ENCODE peak calls at places on chromosomes 13 and 19, in nine cellular contexts. X is spleen, O is GM23338, U is transverse colon, E is breast epithelium, P is SK-N-SH, C is HepG2, F is Panc1, R is prostate gland. L is an unnamed sample.
A peak's percentile ranks its signal among the peaks of the same experiment; 100 is the strongest.

GRCh38 chr13:51628059-51628852 is 44.0 kb downstream of the WDFY2 start:
- DNase-seq in X (no peak), O (no peak), U (no peak), E (no peak), P (peak; percentile 89), C (no peak), F (no peak), R (no peak), L (no peak)

GRCh38 chr13:21043898-21044297 is 17.5 kb downstream of the LATS2 start:
- DNase-seq in X (no peak), O (no peak), U (no peak), E (no peak), P (no peak), C (no peak), F (no peak), R (no peak), L (no peak)

GRCh38 chr13:44050450-44051063 is 170.9 kb downstream of the LACC1 start:
- DNase-seq in X (no peak), O (peak; percentile 30), U (no peak), E (no peak), P (peak; percentile 33), C (peak; percentile 7), F (no peak), R (no peak), L (no peak)

GRCh38 chr13:27018882-27019281 is 152.7 kb downstream of the USP12 start:
- DNase-seq in X (no peak), O (peak; percentile 63), U (peak; percentile 8), E (no peak), P (no peak), C (no peak), F (no peak), R (no peak), L (no peak)

GRCh38 chr19:49574206-49574755 is 6.1 kb downstream of the NOSIP start:
- DNase-seq in X (no peak), O (no peak), U (no peak), E (no peak), P (no peak), C (no peak), F (no peak), R (no peak), L (no peak)

GRCh38 chr13:83780201-83780600 is 102.1 kb downstream of the SLITRK1 start:
- DNase-seq in X (no peak), O (peak; percentile 82), U (no peak), E (no peak), P (peak; percentile 14), C (peak; percentile 27), F (peak; percentile 7), R (no peak), L (no peak)

GRCh38 chr19:48918801-48919247 is 14.7 kb upstream of the DHDH start:
- DNase-seq in X (no peak), O (peak; percentile 92), U (no peak), E (no peak), P (peak; percentile 75), C (no peak), F (no peak), R (no peak), L (no peak)

GRCh38 chr13:36453518-36453917 is 21.2 kb downstream of the CCNA1 start:
- DNase-seq in X (no peak), O (peak; percentile 64), U (no peak), E (no peak), P (no peak), C (no peak), F (no peak), R (no peak), L (no peak)

DNA sequence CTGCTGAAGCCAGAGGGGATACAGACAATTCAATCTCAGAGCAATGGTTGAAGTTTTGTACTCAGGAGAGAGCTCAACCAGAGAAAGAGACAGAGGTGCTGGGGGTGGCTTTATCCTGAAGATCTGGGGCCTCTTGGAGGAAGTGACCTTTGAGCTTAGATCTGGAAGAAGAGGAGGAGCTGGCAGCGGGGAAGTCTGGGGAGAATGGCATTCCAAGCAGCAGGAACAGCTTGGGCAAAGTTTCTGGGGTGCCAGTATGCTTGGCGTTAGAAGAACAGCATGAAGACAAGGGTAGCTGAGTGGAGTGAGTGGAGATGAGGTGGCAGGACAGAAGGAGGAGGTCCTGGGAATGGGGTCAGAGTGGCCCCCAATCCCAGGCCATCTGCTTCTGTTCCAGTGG is 11.3 kb downstream of the MAST3 start:
- DNase-seq in X (no peak), O (no peak), U (peak; percentile 60), E (no peak), P (no peak), C (no peak), F (no peak), R (no peak), L (no peak)
- H3K4me3 ChIP-seq in X (no peak overlapping the region), O (peak overlapping the region; percentile 90), U (no peak overlapping the region), E (no peak overlapping the region), P (no peak overlapping the region), C (peak overlapping the region; percentile 88), F (no peak overlapping the region), R (no peak overlapping the region), L (no peak overlapping the region)

GRCh38 chr19:45469132-45469834 is 1.5 kb downstream of the FOSB start:
- DNase-seq in X (peak; percentile 97), O (peak; percentile 96), U (peak; percentile 95), E (peak; percentile 94), P (peak; percentile 92), C (peak; percentile 87), F (no peak), R (peak; percentile 93), L (peak; percentile 95)
- TF ChIP-seq POLR2AphosphoS5 in X (peak; percentile 90), O (peak; percentile 77), U (peak; percentile 86), E (peak; percentile 97), P (no peak), C (peak; percentile 42), F (no peak), R (peak; percentile 98), L (peak; percentile 93)

DNA sequence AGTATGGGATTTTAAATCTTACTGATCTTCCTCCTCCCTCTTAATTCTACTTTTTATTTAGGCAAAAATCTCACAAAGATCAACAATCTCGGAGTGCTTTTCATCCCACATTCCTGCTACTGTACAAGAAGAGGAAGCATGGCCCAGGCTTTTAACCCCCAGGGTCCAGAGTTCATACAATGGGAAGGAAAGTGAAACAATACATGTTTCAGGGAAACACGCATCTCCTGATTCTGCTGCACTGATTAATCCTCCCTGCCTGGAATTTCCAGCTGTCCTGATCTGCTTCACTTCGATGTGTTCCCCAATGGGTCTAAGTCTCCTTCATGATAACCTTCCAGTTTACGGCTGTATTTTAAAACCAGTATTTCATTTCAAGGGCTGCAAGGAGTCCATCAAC is 44.5 kb downstream of the COL4A1 start:
- DNase-seq in X (no peak), O (no peak), U (no peak), E (no peak), P (no peak), C (no peak), F (no peak), R (no peak), L (no peak)
- H3K4me1 ChIP-seq in X (peaks cover 70% of the 10 kb centered on the region), O (peaks cover 44% of the 10 kb centered on the region), U (peaks cover 14% of the 10 kb centered on the region), E (peaks cover 15% of the 10 kb centered on the region), P (peaks cover 8% of the 10 kb centered on the region), C (peaks cover 13% of the 10 kb centered on the region), F (no peaks in the 10 kb centered on the region), R (no peaks in the 10 kb centered on the region), L (peaks cover 8% of the 10 kb centered on the region)

DNA sequence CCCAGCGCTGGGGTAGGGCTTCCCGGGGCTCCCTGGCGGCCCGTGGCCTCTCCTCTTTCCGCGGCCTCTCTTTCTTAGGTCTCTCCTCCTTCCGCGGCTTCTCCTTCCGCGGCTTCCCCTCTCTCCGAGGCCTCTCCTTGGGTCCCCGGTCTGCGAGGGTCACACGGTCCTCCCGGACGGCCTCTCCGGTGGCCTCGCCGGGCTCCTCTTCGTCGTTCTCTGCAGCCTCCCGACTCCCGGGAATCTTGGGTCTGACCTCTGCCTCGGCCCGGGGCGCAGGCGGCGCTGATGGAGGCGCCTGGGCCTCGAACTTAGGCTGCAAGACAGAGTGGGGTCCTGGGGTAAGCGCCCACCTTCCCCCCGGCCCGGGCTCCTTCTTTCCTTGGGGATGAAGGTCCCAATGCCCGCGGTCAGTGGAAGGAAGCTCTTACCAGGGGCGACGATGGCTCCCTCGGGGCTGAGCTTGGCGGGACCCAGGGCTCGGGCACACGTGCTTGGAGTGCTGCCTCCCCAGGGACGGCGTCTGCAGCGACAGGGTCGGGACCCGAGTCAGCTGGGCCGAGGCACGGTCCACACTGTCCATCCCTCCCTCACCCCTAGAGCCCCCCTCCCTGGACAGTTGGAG is 3.5 kb downstream of the AMH start:
- DNase-seq in X (peak; percentile 79), O (peak; percentile 58), U (no peak), E (no peak), P (peak; percentile 38), C (no peak), F (no peak), R (no peak), L (no peak)
- H3K4me3 ChIP-seq in X (peak overlapping the region; percentile 36), O (peak overlapping the region; percentile 69), U (no peak overlapping the region), E (no peak overlapping the region), P (no peak overlapping the region), C (peak overlapping the region; percentile 49), F (no peak overlapping the region), R (no peak overlapping the region), L (peak overlapping the region; percentile 21)

L was measured in stomach.